ENCODE peak calls at places on chromosomes 7 and 10, in ten cellular contexts. T is nephron progenitor cell; L is ureter; F is activated CD4-positive, alpha-beta T cell treated with anti-CD3 and anti-CD28 coated beads for 4 hours; A is ascending aorta; S is NAMALWA; O is T-cell; B is NT2/D1; H is right lobe of liver; Q is AG10803. I is an unnamed sample.

GRCh38 chr10:3067045-3067858 is at the start of gene PFKP:
- DNase-seq in S (peak), F (peak), Q (no peak), L (peak), T (peak), B (no peak), H (no peak), A (no peak), O (peak), I (no peak)

GRCh38 chr10:55491712-55492111 is 690.7 kb upstream of the PCDH15 start:
- DNase-seq in O (no peak), Q (no peak), T (no peak), L (no peak), B (no peak), A (no peak), H (no peak), S (no peak), F (no peak), I (no peak)

GRCh38 chr7:11261470-11261869 is 287.8 kb downstream of the PHF14 start:
- DNase-seq in T (no peak), O (no peak), F (no peak), Q (no peak), S (no peak), H (peak), L (no peak), B (no peak), A (no peak), I (peak)

GRCh38 chr7:118517275-118517674 is 292.8 kb downstream of the ANKRD7 start:
- DNase-seq in B (no peak), O (no peak), A (no peak), Q (no peak), H (no peak), S (no peak), T (no peak), F (no peak), L (no peak), I (no peak)

GRCh38 chr7:100169147-100169850 is 882 bp upstream of the GAL3ST4 start:
- DNase-seq in O (no peak), Q (no peak), F (no peak), A (no peak), B (no peak), H (no peak), T (no peak), L (no peak), S (peak), I (no peak)

GRCh38 chr10:126387041-126387908 is 1.0 kb downstream of the ADAM12 start:
- DNase-seq in H (no peak), T (peak), S (no peak), F (peak), B (peak), O (peak), A (no peak), Q (peak), L (peak), I (no peak)

GRCh38 chr10:96665306-96665705 is 55.0 kb downstream of the PIK3AP1 start:
- DNase-seq in H (no peak), L (no peak), S (no peak), B (no peak), Q (peak), T (no peak), O (no peak), F (no peak), A (no peak), I (no peak)

GRCh38 chr7:113404245-113404644 is 285.9 kb upstream of the SMIM30 start:
- DNase-seq in T (peak), O (no peak), L (no peak), Q (no peak), B (no peak), A (no peak), H (peak), F (no peak), S (peak), I (no peak)

GRCh38 chr10:8070440-8070839 is 16.0 kb downstream of the GATA3 start:
- DNase-seq in B (no peak), O (no peak), H (no peak), Q (no peak), S (no peak), T (no peak), F (no peak), L (no peak), A (no peak), I (no peak)

GRCh38 chr10:68871105-68871711 is 29.9 kb upstream of the DDX50 start:
- DNase-seq in T (peak), L (no peak), Q (peak), A (no peak), B (peak), H (no peak), O (no peak), S (no peak), F (no peak), I (no peak)

GRCh38 chr10:113015201-113015600 is 65.2 kb downstream of the TCF7L2 start:
- DNase-seq in O (no peak), S (no peak), F (no peak), Q (no peak), T (no peak), B (no peak), H (no peak), A (no peak), L (no peak), I (no peak)

GRCh38 chr10:101103430-101103829 is 27.7 kb upstream of the TLX1 start:
- DNase-seq in L (no peak), O (no peak), T (no peak), F (no peak), A (no peak), B (no peak), S (no peak), H (no peak), Q (no peak), I (peak)

GRCh38 chr7:64559206-64559605 is 3.7 kb downstream of the ZNF680 start:
- DNase-seq in T (no peak), F (no peak), A (no peak), H (no peak), S (no peak), L (no peak), B (no peak), O (no peak), Q (peak), I (peak)

GRCh38 chr7:158595068-158595467 is 7.4 kb upstream of the PTPRN2 start:
- DNase-seq in H (no peak), T (no peak), Q (peak), O (no peak), A (no peak), S (peak), B (peak), L (no peak), F (no peak), I (peak)

GRCh38 chr7:134729895-134730294 is 49.5 kb upstream of the CALD1 start:
- DNase-seq in T (peak), A (no peak), L (no peak), H (no peak), B (no peak), O (no peak), S (no peak), F (no peak), Q (peak), I (no peak)

GRCh38 chr7:28055161-28055544 is 125.4 kb downstream of the JAZF1 start:
- DNase-seq in Q (peak), T (no peak), B (no peak), F (no peak), H (no peak), A (no peak), S (no peak), O (no peak), L (no peak), I (no peak)

GRCh38 chr10:126749030-126749655 is 78.7 kb upstream of the C10orf90 start:
- DNase-seq in L (peak), A (no peak), T (peak), S (peak), Q (peak), O (peak), B (peak), H (peak), F (peak), I (peak)

GRCh38 chr10:78849115-78849514 is 219.7 kb upstream of the ZMIZ1 start:
- DNase-seq in L (no peak), S (no peak), Q (no peak), B (no peak), F (no peak), H (peak), A (no peak), O (no peak), T (no peak), I (no peak)

GRCh38 chr10:63588436-63589180 is 67.4 kb downstream of the REEP3 start:
- DNase-seq in Q (no peak), O (no peak), B (no peak), S (no peak), F (no peak), A (no peak), L (peak), H (no peak), T (no peak), I (no peak)

GRCh38 chr7:11327633-11328032 is 354.0 kb downstream of the PHF14 start:
- DNase-seq in F (no peak), A (no peak), T (no peak), H (no peak), L (no peak), O (no peak), S (no peak), Q (no peak), B (no peak), I (no peak)

GRCh38 chr10:60807499-60807898 is 29.2 kb downstream of the CDK1 start:
- DNase-seq in T (no peak), S (no peak), F (no peak), Q (no peak), B (no peak), A (no peak), L (no peak), O (no peak), H (no peak), I (no peak)

GRCh38 chr10:95467162-95467599 is 94.0 kb downstream of the SORBS1 start:
- DNase-seq in L (peak), S (peak), O (no peak), Q (peak), F (no peak), T (peak), B (peak), A (no peak), H (no peak), I (no peak)

GRCh38 chr10:132710036-132710686 is 75.8 kb downstream of the NKX6-2 start:
- DNase-seq in H (peak), F (no peak), A (peak), S (no peak), T (peak), L (no peak), O (no peak), B (no peak), Q (no peak), I (no peak)

GRCh38 chr10:13788701-13789447 is 202.1 kb downstream of the PRPF18 start:
- DNase-seq in A (no peak), B (no peak), F (no peak), T (no peak), O (no peak), Q (peak), H (no peak), L (no peak), S (no peak), I (no peak)

GRCh38 chr7:46739378-46740234 is 818.5 kb upstream of the IGFBP3 start:
- DNase-seq in L (no peak), F (no peak), O (no peak), S (no peak), A (no peak), H (no peak), B (no peak), Q (no peak), T (no peak), I (no peak)

GRCh38 chr10:31404640-31405039 is 85.6 kb downstream of the ZEB1 start:
- DNase-seq in F (no peak), T (no peak), A (no peak), H (no peak), B (no peak), L (no peak), O (no peak), Q (peak), S (no peak), I (no peak)

GRCh38 chr10:1412531-1413189 is 324.7 kb downstream of the ADARB2 start:
- DNase-seq in H (peak), B (no peak), F (no peak), A (no peak), T (no peak), L (no peak), O (no peak), S (peak), Q (no peak), I (no peak)

GRCh38 chr7:55252386-55252785 is 112.8 kb upstream of the LANCL2 start:
- DNase-seq in T (no peak), O (no peak), S (no peak), F (no peak), A (no peak), B (no peak), H (peak), L (no peak), Q (peak), I (no peak)

GRCh38 chr10:110305767-110306451 is 1.2 kb upstream of the SMNDC1 start:
- DNase-seq in S (peak), F (peak), L (peak), A (no peak), H (no peak), Q (peak), T (peak), O (peak), B (peak), I (peak)

I was measured in LNCaP clone FGC.